ENCODE peak calls at places on chromosomes 5 and 9, in nine cellular contexts. One of them, this sample, is unnamed.

GRCh38 chr9:4640027-4640426 is 22.1 kb upstream of the PLPP6 start:
- DNase-seq in HFF-Myc: no peak
- DNase-seq in stomach: peak
- DNase-seq in IMR-90: no peak
- DNase-seq in lower lobe of right lung: no peak
- DNase-seq in left ventricle myocardium inferior: no peak
- DNase-seq in fibroblast of mammary gland: peak
- DNase-seq in GM06990: no peak
- DNase-seq in AG04450: no peak
- DNase-seq in this sample: peak

GRCh38 chr9:36092509-36093215 is 43.9 kb upstream of the GLIPR2 start:
- DNase-seq in HFF-Myc: no peak
- DNase-seq in stomach: no peak
- DNase-seq in IMR-90: no peak
- DNase-seq in lower lobe of right lung: no peak
- DNase-seq in left ventricle myocardium inferior: no peak
- DNase-seq in fibroblast of mammary gland: no peak
- DNase-seq in GM06990: peak
- DNase-seq in AG04450: no peak
- DNase-seq in this sample: no peak

GRCh38 chr9:98866435-98867108 is 59.1 kb downstream of the GALNT12 start:
- DNase-seq in HFF-Myc: no peak
- DNase-seq in stomach: no peak
- DNase-seq in IMR-90: no peak
- DNase-seq in lower lobe of right lung: no peak
- DNase-seq in left ventricle myocardium inferior: no peak
- DNase-seq in fibroblast of mammary gland: no peak
- DNase-seq in GM06990: no peak
- DNase-seq in AG04450: no peak
- DNase-seq in this sample: no peak

GRCh38 chr5:31939151-31939550 is 235.0 kb downstream of the GOLPH3 start:
- DNase-seq in HFF-Myc: no peak
- DNase-seq in stomach: no peak
- DNase-seq in IMR-90: no peak
- DNase-seq in lower lobe of right lung: no peak
- DNase-seq in left ventricle myocardium inferior: no peak
- DNase-seq in fibroblast of mammary gland: peak
- DNase-seq in GM06990: no peak
- DNase-seq in AG04450: no peak
- DNase-seq in this sample: peak

GRCh38 chr5:169650701-169651331 is 13.7 kb downstream of the DOCK2 start:
- DNase-seq in HFF-Myc: no peak
- DNase-seq in stomach: no peak
- DNase-seq in IMR-90: peak
- DNase-seq in lower lobe of right lung: no peak
- DNase-seq in left ventricle myocardium inferior: no peak
- DNase-seq in fibroblast of mammary gland: peak
- DNase-seq in GM06990: peak
- DNase-seq in AG04450: peak
- DNase-seq in this sample: peak

GRCh38 chr5:167415779-167416761 is 875.4 kb upstream of the WWC1 start:
- DNase-seq in HFF-Myc: no peak
- DNase-seq in stomach: no peak
- DNase-seq in IMR-90: no peak
- DNase-seq in lower lobe of right lung: no peak
- DNase-seq in left ventricle myocardium inferior: no peak
- DNase-seq in fibroblast of mammary gland: no peak
- DNase-seq in GM06990: no peak
- DNase-seq in AG04450: no peak
- DNase-seq in this sample: no peak

GRCh38 chr5:15377573-15378340 is 122.2 kb upstream of the FBXL7 start:
- DNase-seq in HFF-Myc: no peak
- DNase-seq in stomach: no peak
- DNase-seq in IMR-90: no peak
- DNase-seq in lower lobe of right lung: no peak
- DNase-seq in left ventricle myocardium inferior: no peak
- DNase-seq in fibroblast of mammary gland: no peak
- DNase-seq in GM06990: no peak
- DNase-seq in AG04450: no peak
- DNase-seq in this sample: no peak

GRCh38 chr5:66582499-66582898 is 13.7 kb upstream of the MAST4 start:
- DNase-seq in HFF-Myc: no peak
- DNase-seq in stomach: no peak
- DNase-seq in IMR-90: no peak
- DNase-seq in lower lobe of right lung: no peak
- DNase-seq in left ventricle myocardium inferior: no peak
- DNase-seq in fibroblast of mammary gland: peak
- DNase-seq in GM06990: no peak
- DNase-seq in AG04450: no peak
- DNase-seq in this sample: peak

GRCh38 chr5:97854871-97855762 is 672.1 kb upstream of the RIOK2 start:
- DNase-seq in HFF-Myc: no peak
- DNase-seq in stomach: no peak
- DNase-seq in IMR-90: peak
- DNase-seq in lower lobe of right lung: no peak
- DNase-seq in left ventricle myocardium inferior: no peak
- DNase-seq in fibroblast of mammary gland: peak
- DNase-seq in GM06990: no peak
- DNase-seq in AG04450: peak
- DNase-seq in this sample: no peak

GRCh38 chr5:167713186-167713585 is 578.3 kb upstream of the WWC1 start:
- DNase-seq in HFF-Myc: no peak
- DNase-seq in stomach: no peak
- DNase-seq in IMR-90: no peak
- DNase-seq in lower lobe of right lung: no peak
- DNase-seq in left ventricle myocardium inferior: no peak
- DNase-seq in fibroblast of mammary gland: no peak
- DNase-seq in GM06990: no peak
- DNase-seq in AG04450: no peak
- DNase-seq in this sample: no peak

GRCh38 chr5:168991991-168992390 is 308.9 kb downstream of the SLIT3 start:
- DNase-seq in HFF-Myc: no peak
- DNase-seq in stomach: no peak
- DNase-seq in IMR-90: no peak
- DNase-seq in lower lobe of right lung: no peak
- DNase-seq in left ventricle myocardium inferior: no peak
- DNase-seq in fibroblast of mammary gland: peak
- DNase-seq in GM06990: no peak
- DNase-seq in AG04450: no peak
- DNase-seq in this sample: no peak

GRCh38 chr9:35566417-35566816 is 38.6 kb upstream of the TESK1 start:
- DNase-seq in HFF-Myc: no peak
- DNase-seq in stomach: no peak
- DNase-seq in IMR-90: no peak
- DNase-seq in lower lobe of right lung: no peak
- DNase-seq in left ventricle myocardium inferior: no peak
- DNase-seq in fibroblast of mammary gland: no peak
- DNase-seq in GM06990: no peak
- DNase-seq in AG04450: no peak
- DNase-seq in this sample: no peak

GRCh38 chr5:9617191-9617590 is 13.0 kb downstream of the TAS2R1 start:
- DNase-seq in HFF-Myc: no peak
- DNase-seq in stomach: no peak
- DNase-seq in IMR-90: no peak
- DNase-seq in lower lobe of right lung: no peak
- DNase-seq in left ventricle myocardium inferior: no peak
- DNase-seq in fibroblast of mammary gland: no peak
- DNase-seq in GM06990: no peak
- DNase-seq in AG04450: no peak
- DNase-seq in this sample: no peak

GRCh38 chr9:2919347-2919746 is 75.5 kb upstream of the PUM3 start:
- DNase-seq in HFF-Myc: no peak
- DNase-seq in stomach: no peak
- DNase-seq in IMR-90: no peak
- DNase-seq in lower lobe of right lung: no peak
- DNase-seq in left ventricle myocardium inferior: no peak
- DNase-seq in fibroblast of mammary gland: peak
- DNase-seq in GM06990: no peak
- DNase-seq in AG04450: no peak
- DNase-seq in this sample: no peak

DNA sequence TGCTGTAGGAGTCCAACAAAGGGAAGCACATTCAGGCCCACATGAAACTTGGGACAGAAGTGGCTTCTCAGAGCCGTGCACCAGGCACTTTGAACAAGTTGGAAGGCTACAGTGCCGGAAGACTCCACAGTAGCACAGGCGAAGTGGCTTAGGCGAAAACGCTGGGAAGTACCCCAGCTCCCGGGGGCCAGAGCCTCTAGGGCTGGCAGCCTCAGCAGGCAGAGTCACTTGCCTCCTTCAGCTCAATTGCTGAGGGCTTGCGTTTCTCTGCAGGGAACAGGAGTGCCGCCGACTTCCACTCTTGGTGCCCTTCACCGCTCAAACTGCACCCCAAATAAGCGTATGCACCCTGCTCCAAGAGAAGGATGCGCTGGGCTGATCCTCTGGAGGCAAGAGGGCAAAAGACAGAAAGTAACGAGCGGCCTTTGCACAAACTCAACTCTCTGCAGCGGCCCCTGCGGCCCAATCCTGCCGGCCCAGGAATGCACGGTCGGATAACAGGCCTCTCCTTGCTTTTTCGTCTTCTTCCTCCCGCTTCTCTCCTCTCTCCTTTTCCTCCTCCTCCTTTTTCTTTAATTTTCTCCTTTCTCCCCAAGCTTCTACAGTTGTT is 1.2 kb upstream of the S1PR3 start:
- DNase-seq in HFF-Myc: no peak
- DNase-seq in stomach: no peak
- DNase-seq in IMR-90: no peak
- DNase-seq in lower lobe of right lung: no peak
- DNase-seq in left ventricle myocardium inferior: no peak
- DNase-seq in fibroblast of mammary gland: no peak
- DNase-seq in GM06990: no peak
- DNase-seq in AG04450: no peak
- DNase-seq in this sample: no peak
- H3K4me3 ChIP-seq in HFF-Myc: no peak
- H3K4me3 ChIP-seq in stomach: no peak
- H3K4me3 ChIP-seq in IMR-90: no peak
- H3K4me3 ChIP-seq in lower lobe of right lung: no peak
- H3K4me3 ChIP-seq in left ventricle myocardium inferior: peak
- H3K4me3 ChIP-seq in fibroblast of mammary gland: no peak
- H3K4me3 ChIP-seq in GM06990: no peak
- H3K4me3 ChIP-seq in AG04450: no peak
- H3K4me3 ChIP-seq in this sample: no peak

DNA sequence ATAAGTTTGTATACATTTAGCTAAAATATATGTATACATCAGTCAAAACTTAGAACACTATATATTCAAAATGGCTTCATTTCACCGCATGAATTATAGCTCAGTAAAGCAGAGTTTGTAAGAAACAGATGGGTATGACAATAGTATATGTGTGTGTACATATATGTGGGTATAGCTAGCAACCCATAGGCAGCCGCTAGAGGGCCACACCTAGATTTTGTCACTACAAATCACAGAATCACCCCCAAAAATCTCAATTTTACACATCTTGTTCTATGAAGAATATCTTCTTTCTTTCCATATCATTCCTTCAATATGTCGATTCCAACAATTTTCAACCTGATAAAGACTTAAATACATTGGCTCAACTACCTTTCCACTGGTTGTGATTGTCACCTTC is 357.8 kb upstream of the CCNG1 start:
- DNase-seq in HFF-Myc: no peak
- DNase-seq in stomach: no peak
- DNase-seq in IMR-90: no peak
- DNase-seq in lower lobe of right lung: no peak
- DNase-seq in left ventricle myocardium inferior: no peak
- DNase-seq in fibroblast of mammary gland: no peak
- DNase-seq in GM06990: no peak
- DNase-seq in AG04450: no peak
- DNase-seq in this sample: no peak
- TF ChIP-seq CTCF in HFF-Myc: peak
- TF ChIP-seq CTCF in stomach: no peak
- TF ChIP-seq CTCF in IMR-90: no peak
- TF ChIP-seq CTCF in lower lobe of right lung: no peak
- TF ChIP-seq CTCF in left ventricle myocardium inferior: no peak
- TF ChIP-seq CTCF in fibroblast of mammary gland: peak
- TF ChIP-seq CTCF in GM06990: peak
- TF ChIP-seq CTCF in AG04450: no peak
- TF ChIP-seq CTCF in this sample: peak

DNA sequence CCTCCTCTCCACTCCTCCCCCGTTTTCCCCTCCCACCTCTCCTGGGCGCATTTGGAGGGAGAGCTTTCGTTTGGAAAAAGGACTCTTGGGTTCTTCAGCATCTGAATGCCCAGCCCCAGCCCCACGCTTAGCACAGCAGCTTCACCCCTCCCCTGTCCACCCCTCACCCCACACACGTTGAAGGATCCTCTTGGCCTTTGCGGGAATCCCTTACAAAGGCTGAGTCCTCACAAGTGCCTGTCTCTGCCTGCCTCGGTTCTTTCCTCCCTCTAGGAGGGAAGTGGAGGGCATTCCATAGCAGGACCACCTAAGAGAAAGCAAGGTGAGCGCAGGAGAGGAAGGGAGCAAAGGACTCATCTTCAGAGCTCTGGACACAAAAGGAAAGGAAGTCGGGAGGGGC is 67.3 kb downstream of the DMRT1 start:
- DNase-seq in HFF-Myc: no peak
- DNase-seq in stomach: no peak
- DNase-seq in IMR-90: no peak
- DNase-seq in lower lobe of right lung: no peak
- DNase-seq in left ventricle myocardium inferior: no peak
- DNase-seq in fibroblast of mammary gland: no peak
- DNase-seq in GM06990: no peak
- DNase-seq in AG04450: no peak
- DNase-seq in this sample: no peak
- H3K4me3 ChIP-seq in HFF-Myc: no peak
- H3K4me3 ChIP-seq in stomach: no peak
- H3K4me3 ChIP-seq in IMR-90: no peak
- H3K4me3 ChIP-seq in lower lobe of right lung: no peak
- H3K4me3 ChIP-seq in left ventricle myocardium inferior: no peak
- H3K4me3 ChIP-seq in fibroblast of mammary gland: no peak
- H3K4me3 ChIP-seq in GM06990: no peak
- H3K4me3 ChIP-seq in AG04450: no peak
- H3K4me3 ChIP-seq in this sample: no peak

GRCh38 chr5:80686757-80687156 is 32.0 kb upstream of the DHFR start:
- DNase-seq in HFF-Myc: no peak
- DNase-seq in stomach: no peak
- DNase-seq in IMR-90: peak
- DNase-seq in lower lobe of right lung: no peak
- DNase-seq in left ventricle myocardium inferior: no peak
- DNase-seq in fibroblast of mammary gland: peak
- DNase-seq in GM06990: no peak
- DNase-seq in AG04450: no peak
- DNase-seq in this sample: no peak
- TF ChIP-seq CTCF in HFF-Myc: no peak
- TF ChIP-seq CTCF in stomach: no peak
- TF ChIP-seq CTCF in IMR-90: peak
- TF ChIP-seq CTCF in lower lobe of right lung: peak
- TF ChIP-seq CTCF in left ventricle myocardium inferior: peak
- TF ChIP-seq CTCF in fibroblast of mammary gland: no peak
- TF ChIP-seq CTCF in GM06990: no peak
- TF ChIP-seq CTCF in AG04450: peak
- TF ChIP-seq CTCF in this sample: peak